ENCODE peak calls at places on chromosomes 4 and X, in eight cellular contexts. V is heart left ventricle; H is CD4-positive, alpha-beta memory T cell; F is cardiac muscle cell; M is IMR-90; L is SK-N-SH; A is GM23248; K is pancreas. N is an unnamed sample.
A peak's percentile ranks its signal among the peaks of the same experiment; 100 is the strongest.

GRCh38 chr4:164779080-164779479 is 25.1 kb downstream of the SMIM31 start:
- DNase-seq in F (no peak), K (no peak), H (no peak), L (no peak), V (no peak), A (peak; percentile 82), M (no peak), N (no peak)

GRCh38 chr4:112515278-112516075 is 503 bp downstream of the NEUROG2 start:
- DNase-seq in L (peak; percentile 75), V (no peak), H (peak; percentile 57), K (peak; percentile 72), M (no peak), A (peak; percentile 62), F (peak; percentile 65), N (no peak)

GRCh38 chr4:1370321-1371124 is 23.5 kb downstream of the UVSSA start:
- DNase-seq in V (no peak), F (no peak), K (peak; percentile 53), L (no peak), M (no peak), H (peak; percentile 7), A (no peak), N (no peak)

GRCh38 chrX:13093489-13094140 is 49.2 kb upstream of the FAM9C start:
- DNase-seq in M (no peak), F (no peak), V (no peak), K (no peak), H (peak; percentile 73), A (no peak), L (no peak), N (no peak)

GRCh38 chr4:158798062-158798461 is 29.2 kb downstream of the FNIP2 start:
- DNase-seq in A (no peak), L (no peak), V (no peak), M (no peak), H (no peak), K (no peak), F (no peak), N (no peak)

GRCh38 chr4:17545374-17546140 is 30.6 kb downstream of the CLRN2 start:
- DNase-seq in M (no peak), V (no peak), H (no peak), F (no peak), L (no peak), K (no peak), A (no peak), N (no peak)

GRCh38 chr4:114659386-114660008 is 60.9 kb downstream of the UGT8 start:
- DNase-seq in V (peak; percentile 33), K (no peak), M (peak; percentile 64), L (peak; percentile 60), A (peak; percentile 75), F (peak; percentile 80), H (peak; percentile 25), N (peak; percentile 71)

GRCh38 chr4:74262522-74262921 is 45.7 kb upstream of the EPGN start:
- DNase-seq in L (peak; percentile 6), F (no peak), M (no peak), K (no peak), V (no peak), H (no peak), A (peak; percentile 13), N (no peak)

GRCh38 chr4:187668683-187669082 is 326.9 kb upstream of the ZFP42 start:
- DNase-seq in L (no peak), V (no peak), K (no peak), H (no peak), M (peak; percentile 83), F (no peak), A (peak; percentile 31), N (no peak)

GRCh38 chr4:140105436-140105835 is 48.5 kb downstream of the MAML3 start:
- DNase-seq in M (no peak), L (no peak), F (no peak), H (no peak), A (no peak), V (no peak), K (no peak), N (no peak)

GRCh38 chr4:177235026-177235425 is 74.6 kb upstream of the NEIL3 start:
- DNase-seq in F (no peak), A (peak; percentile 78), V (no peak), M (peak; percentile 82), H (no peak), L (no peak), K (no peak), N (no peak)

GRCh38 chrX:150766351-150767044 is 73.3 kb downstream of the MTMR1 start:
- DNase-seq in L (no peak), F (no peak), H (no peak), V (no peak), K (peak; percentile 51), A (no peak), M (no peak), N (peak; percentile 10)

GRCh38 chr4:24244663-24245519 is 339.5 kb downstream of the DHX15 start:
- DNase-seq in A (no peak), K (no peak), H (no peak), F (peak; percentile 80), L (no peak), M (peak; percentile 32), V (peak; percentile 89), N (no peak)

GRCh38 chrX:16603822-16604221 is 46.1 kb upstream of the S100G start:
- DNase-seq in M (no peak), K (no peak), L (no peak), F (no peak), V (no peak), A (no peak), H (no peak), N (no peak)

GRCh38 chr4:121154103-121154515 is 10.0 kb downstream of the TNIP3 start:
- DNase-seq in A (no peak), V (no peak), M (no peak), K (no peak), L (no peak), F (no peak), H (peak; percentile 55), N (no peak)

GRCh38 chr4:118352843-118353373 is at the start of gene PRSS12:
- DNase-seq in V (peak; percentile 28), F (peak; percentile 76), L (peak; percentile 96), M (peak; percentile 75), A (peak; percentile 84), H (peak; percentile 39), K (peak; percentile 96), N (peak; percentile 82)

GRCh38 chr4:124903995-124904722 is 191.6 kb upstream of the ANKRD50 start:
- DNase-seq in H (no peak), V (peak; percentile 39), L (no peak), F (peak; percentile 78), A (peak; percentile 66), M (peak; percentile 68), K (no peak), N (no peak)

GRCh38 chr4:151541438-151542071 is 132.6 kb downstream of the FHIP1A start:
- DNase-seq in A (peak; percentile 91), H (no peak), L (peak; percentile 54), V (no peak), M (peak; percentile 58), K (no peak), F (no peak), N (no peak)

GRCh38 chrX:1178580-1179057 is 33.8 kb downstream of the CRLF2 start:
- DNase-seq in H (no peak), F (peak; percentile 23), M (no peak), A (peak; percentile 24), V (no peak), K (no peak), L (no peak), N (no peak)

GRCh38 chr4:100103671-100104070 is 86.6 kb downstream of the DDIT4L start:
- DNase-seq in K (no peak), H (no peak), M (no peak), A (peak; percentile 19), F (no peak), V (no peak), L (no peak), N (no peak)

GRCh38 chr4:53804719-53805118 is 213.4 kb upstream of the LNX1 start:
- DNase-seq in K (peak; percentile 74), M (no peak), V (no peak), H (no peak), L (no peak), F (no peak), A (peak; percentile 20), N (peak; percentile 47)

GRCh38 chr4:6696611-6697010 is 2.9 kb downstream of the S100P start:
- DNase-seq in A (no peak), K (no peak), V (peak; percentile 53), F (no peak), H (no peak), L (peak; percentile 15), M (no peak), N (no peak)
- H3K4me3 ChIP-seq in A (no peak overlapping the region), K (no peak overlapping the region), V (no peak overlapping the region), F (no peak overlapping the region), H (no peak overlapping the region), L (no peak overlapping the region), M (no peak overlapping the region), N (no peak overlapping the region)

GRCh38 chr4:37956941-37957340 is 3.3 kb upstream of the PTTG2 start:
- DNase-seq in H (no peak), M (no peak), K (no peak), L (no peak), F (no peak), A (no peak), V (no peak), N (no peak)

GRCh38 chr4:37953620-37954325 is 6.4 kb upstream of the PTTG2 start:
- DNase-seq in M (peak; percentile 64), K (no peak), V (no peak), H (no peak), A (no peak), F (no peak), L (no peak), N (peak; percentile 58)

GRCh38 chr4:37960679-37961078 is 481 bp downstream of the PTTG2 start:
- DNase-seq in V (no peak), H (no peak), M (no peak), F (peak; percentile 24), K (no peak), L (no peak), A (no peak), N (no peak)

GRCh38 chr4:37960098-37960497 is at the start of gene PTTG2:
- DNase-seq in F (no peak), M (no peak), A (no peak), H (no peak), V (no peak), L (no peak), K (no peak), N (no peak)

GRCh38 chr4:37958932-37959331 is 1.3 kb upstream of the PTTG2 start:
- DNase-seq in H (no peak), M (no peak), V (no peak), F (no peak), A (no peak), L (no peak), K (no peak), N (no peak)
- H3K9me3 ChIP-seq in H (no peaks in the 10 kb centered on the region), M (no peaks in the 10 kb centered on the region), V (no peaks in the 10 kb centered on the region), F (no peaks in the 10 kb centered on the region), A (no peaks in the 10 kb centered on the region), L (no peaks in the 10 kb centered on the region), K (no peaks in the 10 kb centered on the region), N (no peaks in the 10 kb centered on the region)

GRCh38 chr4:128869801-128870509 is 60.5 kb downstream of the JADE1 start:
- DNase-seq in V (no peak), A (no peak), L (no peak), F (no peak), K (no peak), H (no peak), M (peak; percentile 36), N (no peak)
- H3K36me3 ChIP-seq in V (peaks cover 90% of the 10 kb centered on the region), A (peaks cover 65% of the 10 kb centered on the region), L (peaks cover 93% of the 10 kb centered on the region), F (peaks cover 9% of the 10 kb centered on the region), K (no peaks in the 10 kb centered on the region), H (peaks cover 45% of the 10 kb centered on the region), M (peaks cover 23% of the 10 kb centered on the region), N (no peaks in the 10 kb centered on the region)

DNA sequence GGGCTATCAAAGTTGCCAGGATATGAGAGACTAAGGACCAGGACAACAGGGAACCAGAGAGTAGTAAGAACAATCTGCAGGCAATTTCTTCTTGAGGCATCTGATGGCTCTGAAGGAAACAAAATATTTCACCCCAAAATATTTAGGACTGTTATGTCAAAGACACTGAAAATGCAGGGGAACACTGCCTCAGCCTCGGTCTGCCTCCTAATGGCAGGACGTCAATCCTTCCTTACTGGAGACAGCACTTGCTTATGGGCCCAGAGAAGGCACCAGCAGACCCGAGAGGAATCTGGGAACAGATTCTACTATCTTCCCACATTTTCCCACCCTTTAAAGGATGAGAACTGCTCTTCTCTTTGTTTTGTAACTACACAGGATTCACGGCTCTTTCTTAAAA is 23.3 kb downstream of the RNF150 start:
- DNase-seq in A (no peak), M (no peak), L (no peak), K (no peak), F (no peak), H (no peak), V (no peak), N (no peak)
- H3K4me3 ChIP-seq in A (no peak overlapping the region), M (no peak overlapping the region), L (no peak overlapping the region), K (no peak overlapping the region), F (no peak overlapping the region), H (no peak overlapping the region), V (no peak overlapping the region), N (no peak overlapping the region)

N was measured in Caco-2.